ENCODE peak calls at places on chromosomes 1 and 21, in seven cellular contexts. One of them, this sample, is unnamed.

GRCh38 chr21:17438642-17439041 is 74.2 kb upstream of the CXADR start:
- DNase-seq in Right ventricle myocardium inferior: no peak
- DNase-seq in adipocyte: no peak
- DNase-seq in OCI-M1: no peak
- DNase-seq in Calu3: no peak
- DNase-seq in effector memory CD4-positive, alpha-beta T cell: no peak
- DNase-seq in iris pigment epithelial cell: no peak
- DNase-seq in this sample: no peak

GRCh38 chr1:17679856-17680255 is 75.3 kb upstream of the ACTL8 start:
- DNase-seq in Right ventricle myocardium inferior: no peak
- DNase-seq in adipocyte: no peak
- DNase-seq in OCI-M1: no peak
- DNase-seq in Calu3: no peak
- DNase-seq in effector memory CD4-positive, alpha-beta T cell: no peak
- DNase-seq in iris pigment epithelial cell: no peak
- DNase-seq in this sample: no peak

GRCh38 chr1:32981003-32981909 is 16.6 kb upstream of the RNF19B start:
- DNase-seq in Right ventricle myocardium inferior: peak
- DNase-seq in adipocyte: peak
- DNase-seq in OCI-M1: peak
- DNase-seq in Calu3: peak
- DNase-seq in effector memory CD4-positive, alpha-beta T cell: peak
- DNase-seq in iris pigment epithelial cell: peak
- DNase-seq in this sample: no peak

GRCh38 chr1:20724364-20725188 is 6.8 kb upstream of the KIF17 start:
- DNase-seq in Right ventricle myocardium inferior: no peak
- DNase-seq in adipocyte: no peak
- DNase-seq in OCI-M1: no peak
- DNase-seq in Calu3: no peak
- DNase-seq in effector memory CD4-positive, alpha-beta T cell: no peak
- DNase-seq in iris pigment epithelial cell: no peak
- DNase-seq in this sample: no peak

GRCh38 chr1:25780318-25781129 is 19.5 kb upstream of the SELENON start:
- DNase-seq in Right ventricle myocardium inferior: no peak
- DNase-seq in adipocyte: peak
- DNase-seq in OCI-M1: no peak
- DNase-seq in Calu3: no peak
- DNase-seq in effector memory CD4-positive, alpha-beta T cell: no peak
- DNase-seq in iris pigment epithelial cell: peak
- DNase-seq in this sample: no peak

GRCh38 chr1:14706656-14707055 is 108.2 kb downstream of the KAZN start:
- DNase-seq in Right ventricle myocardium inferior: no peak
- DNase-seq in adipocyte: no peak
- DNase-seq in OCI-M1: no peak
- DNase-seq in Calu3: no peak
- DNase-seq in effector memory CD4-positive, alpha-beta T cell: no peak
- DNase-seq in iris pigment epithelial cell: no peak
- DNase-seq in this sample: no peak

GRCh38 chr21:29104239-29104708 is 26.2 kb upstream of the MAP3K7CL start:
- DNase-seq in Right ventricle myocardium inferior: no peak
- DNase-seq in adipocyte: peak
- DNase-seq in OCI-M1: no peak
- DNase-seq in Calu3: no peak
- DNase-seq in effector memory CD4-positive, alpha-beta T cell: no peak
- DNase-seq in iris pigment epithelial cell: peak
- DNase-seq in this sample: no peak

GRCh38 chr1:185663332-185663731 is 70.9 kb upstream of the HMCN1 start:
- DNase-seq in Right ventricle myocardium inferior: no peak
- DNase-seq in adipocyte: no peak
- DNase-seq in OCI-M1: no peak
- DNase-seq in Calu3: no peak
- DNase-seq in effector memory CD4-positive, alpha-beta T cell: no peak
- DNase-seq in iris pigment epithelial cell: peak
- DNase-seq in this sample: no peak

GRCh38 chr21:45363921-45364463 is 41.0 kb upstream of the COL18A1 start:
- DNase-seq in Right ventricle myocardium inferior: peak
- DNase-seq in adipocyte: peak
- DNase-seq in OCI-M1: peak
- DNase-seq in Calu3: peak
- DNase-seq in effector memory CD4-positive, alpha-beta T cell: no peak
- DNase-seq in iris pigment epithelial cell: peak
- DNase-seq in this sample: peak

GRCh38 chr1:207964195-207964966 is 53.5 kb upstream of the CD34 start:
- DNase-seq in Right ventricle myocardium inferior: no peak
- DNase-seq in adipocyte: peak
- DNase-seq in OCI-M1: no peak
- DNase-seq in Calu3: no peak
- DNase-seq in effector memory CD4-positive, alpha-beta T cell: no peak
- DNase-seq in iris pigment epithelial cell: peak
- DNase-seq in this sample: peak

GRCh38 chr1:175148068-175148467 is 44.5 kb downstream of the KIAA0040 start:
- DNase-seq in Right ventricle myocardium inferior: no peak
- DNase-seq in adipocyte: no peak
- DNase-seq in OCI-M1: no peak
- DNase-seq in Calu3: no peak
- DNase-seq in effector memory CD4-positive, alpha-beta T cell: no peak
- DNase-seq in iris pigment epithelial cell: no peak
- DNase-seq in this sample: no peak

GRCh38 chr1:234610061-234610581 is at the start of gene IRF2BP2:
- DNase-seq in Right ventricle myocardium inferior: peak
- DNase-seq in adipocyte: peak
- DNase-seq in OCI-M1: peak
- DNase-seq in Calu3: peak
- DNase-seq in effector memory CD4-positive, alpha-beta T cell: peak
- DNase-seq in iris pigment epithelial cell: peak
- DNase-seq in this sample: no peak

GRCh38 chr1:35016406-35016805 is 15.3 kb downstream of the ZMYM6 start:
- DNase-seq in Right ventricle myocardium inferior: no peak
- DNase-seq in adipocyte: no peak
- DNase-seq in OCI-M1: no peak
- DNase-seq in Calu3: no peak
- DNase-seq in effector memory CD4-positive, alpha-beta T cell: no peak
- DNase-seq in iris pigment epithelial cell: no peak
- DNase-seq in this sample: no peak

GRCh38 chr1:232667781-232668101 is 37.8 kb upstream of the SIPA1L2 start:
- DNase-seq in Right ventricle myocardium inferior: no peak
- DNase-seq in adipocyte: no peak
- DNase-seq in OCI-M1: no peak
- DNase-seq in Calu3: no peak
- DNase-seq in effector memory CD4-positive, alpha-beta T cell: no peak
- DNase-seq in iris pigment epithelial cell: no peak
- DNase-seq in this sample: no peak

GRCh38 chr21:41950941-41951408 is 2.8 kb downstream of the C2CD2 start:
- DNase-seq in Right ventricle myocardium inferior: no peak
- DNase-seq in adipocyte: no peak
- DNase-seq in OCI-M1: no peak
- DNase-seq in Calu3: no peak
- DNase-seq in effector memory CD4-positive, alpha-beta T cell: no peak
- DNase-seq in iris pigment epithelial cell: no peak
- DNase-seq in this sample: no peak

GRCh38 chr21:38170283-38170682 is 86.5 kb upstream of the KCNJ15 start:
- DNase-seq in Right ventricle myocardium inferior: no peak
- DNase-seq in adipocyte: no peak
- DNase-seq in OCI-M1: peak
- DNase-seq in Calu3: peak
- DNase-seq in effector memory CD4-positive, alpha-beta T cell: no peak
- DNase-seq in iris pigment epithelial cell: no peak
- DNase-seq in this sample: no peak

GRCh38 chr1:82565146-82565545 is 764.4 kb downstream of the ADGRL2 start:
- DNase-seq in Right ventricle myocardium inferior: no peak
- DNase-seq in adipocyte: peak
- DNase-seq in OCI-M1: no peak
- DNase-seq in Calu3: peak
- DNase-seq in effector memory CD4-positive, alpha-beta T cell: no peak
- DNase-seq in iris pigment epithelial cell: peak
- DNase-seq in this sample: no peak

GRCh38 chr1:29569971-29570634 is 333.8 kb downstream of the PTPRU start:
- DNase-seq in Right ventricle myocardium inferior: no peak
- DNase-seq in adipocyte: peak
- DNase-seq in OCI-M1: no peak
- DNase-seq in Calu3: peak
- DNase-seq in effector memory CD4-positive, alpha-beta T cell: no peak
- DNase-seq in iris pigment epithelial cell: peak
- DNase-seq in this sample: no peak

GRCh38 chr1:161008857-161009554 is 11.9 kb downstream of the F11R start:
- DNase-seq in Right ventricle myocardium inferior: no peak
- DNase-seq in adipocyte: peak
- DNase-seq in OCI-M1: no peak
- DNase-seq in Calu3: no peak
- DNase-seq in effector memory CD4-positive, alpha-beta T cell: no peak
- DNase-seq in iris pigment epithelial cell: peak
- DNase-seq in this sample: no peak

GRCh38 chr1:160407819-160408801 is 7.7 kb downstream of the VANGL2 start:
- DNase-seq in Right ventricle myocardium inferior: no peak
- DNase-seq in adipocyte: no peak
- DNase-seq in OCI-M1: no peak
- DNase-seq in Calu3: peak
- DNase-seq in effector memory CD4-positive, alpha-beta T cell: no peak
- DNase-seq in iris pigment epithelial cell: no peak
- DNase-seq in this sample: no peak

GRCh38 chr1:9375912-9376311 is 83.2 kb downstream of the SPSB1 start:
- DNase-seq in Right ventricle myocardium inferior: no peak
- DNase-seq in adipocyte: no peak
- DNase-seq in OCI-M1: no peak
- DNase-seq in Calu3: no peak
- DNase-seq in effector memory CD4-positive, alpha-beta T cell: no peak
- DNase-seq in iris pigment epithelial cell: no peak
- DNase-seq in this sample: no peak

GRCh38 chr1:153774780-153775431 is at the start of gene SLC27A3:
- DNase-seq in Right ventricle myocardium inferior: peak
- DNase-seq in adipocyte: peak
- DNase-seq in OCI-M1: no peak
- DNase-seq in Calu3: peak
- DNase-seq in effector memory CD4-positive, alpha-beta T cell: no peak
- DNase-seq in iris pigment epithelial cell: no peak
- DNase-seq in this sample: no peak

GRCh38 chr21:42746593-42747266 is 93.3 kb downstream of the PDE9A start:
- DNase-seq in Right ventricle myocardium inferior: peak
- DNase-seq in adipocyte: no peak
- DNase-seq in OCI-M1: peak
- DNase-seq in Calu3: no peak
- DNase-seq in effector memory CD4-positive, alpha-beta T cell: peak
- DNase-seq in iris pigment epithelial cell: no peak
- DNase-seq in this sample: no peak

GRCh38 chr21:45241357-45241756 is 46.3 kb downstream of the POFUT2 start:
- DNase-seq in Right ventricle myocardium inferior: no peak
- DNase-seq in adipocyte: no peak
- DNase-seq in OCI-M1: no peak
- DNase-seq in Calu3: no peak
- DNase-seq in effector memory CD4-positive, alpha-beta T cell: no peak
- DNase-seq in iris pigment epithelial cell: no peak
- DNase-seq in this sample: no peak

GRCh38 chr1:26582836-26583460 is 53.4 kb downstream of the RPS6KA1 start:
- DNase-seq in Right ventricle myocardium inferior: peak
- DNase-seq in adipocyte: peak
- DNase-seq in OCI-M1: no peak
- DNase-seq in Calu3: no peak
- DNase-seq in effector memory CD4-positive, alpha-beta T cell: no peak
- DNase-seq in iris pigment epithelial cell: peak
- DNase-seq in this sample: no peak

GRCh38 chr1:178134061-178134460 is 40.2 kb downstream of the RASAL2 start:
- DNase-seq in Right ventricle myocardium inferior: no peak
- DNase-seq in adipocyte: peak
- DNase-seq in OCI-M1: peak
- DNase-seq in Calu3: no peak
- DNase-seq in effector memory CD4-positive, alpha-beta T cell: no peak
- DNase-seq in iris pigment epithelial cell: peak
- DNase-seq in this sample: no peak

GRCh38 chr1:116878804-116879477 is 30.8 kb upstream of the PTGFRN start:
- DNase-seq in Right ventricle myocardium inferior: peak
- DNase-seq in adipocyte: peak
- DNase-seq in OCI-M1: no peak
- DNase-seq in Calu3: no peak
- DNase-seq in effector memory CD4-positive, alpha-beta T cell: no peak
- DNase-seq in iris pigment epithelial cell: peak
- DNase-seq in this sample: no peak

GRCh38 chr1:177368255-177368654 is 197.5 kb downstream of the BRINP2 start:
- DNase-seq in Right ventricle myocardium inferior: no peak
- DNase-seq in adipocyte: no peak
- DNase-seq in OCI-M1: no peak
- DNase-seq in Calu3: no peak
- DNase-seq in effector memory CD4-positive, alpha-beta T cell: no peak
- DNase-seq in iris pigment epithelial cell: peak
- DNase-seq in this sample: no peak

GRCh38 chr1:91500756-91501526 is at the start of gene CDC7:
- DNase-seq in Right ventricle myocardium inferior: peak
- DNase-seq in adipocyte: peak
- DNase-seq in OCI-M1: peak
- DNase-seq in Calu3: peak
- DNase-seq in effector memory CD4-positive, alpha-beta T cell: peak
- DNase-seq in iris pigment epithelial cell: peak
- DNase-seq in this sample: no peak

GRCh38 chr1:222284466-222284865 is 263.4 kb downstream of the HHIPL2 start:
- DNase-seq in Right ventricle myocardium inferior: no peak
- DNase-seq in adipocyte: no peak
- DNase-seq in OCI-M1: no peak
- DNase-seq in Calu3: no peak
- DNase-seq in effector memory CD4-positive, alpha-beta T cell: no peak
- DNase-seq in iris pigment epithelial cell: no peak
- DNase-seq in this sample: no peak

GRCh38 chr1:57422271-57423134 is 1.4 kb downstream of the DAB1 start:
- DNase-seq in Right ventricle myocardium inferior: no peak
- DNase-seq in adipocyte: peak
- DNase-seq in OCI-M1: no peak
- DNase-seq in Calu3: no peak
- DNase-seq in effector memory CD4-positive, alpha-beta T cell: no peak
- DNase-seq in iris pigment epithelial cell: peak
- DNase-seq in this sample: no peak

GRCh38 chr1:176696109-176696508 is 233.1 kb downstream of the PAPPA2 start:
- DNase-seq in Right ventricle myocardium inferior: no peak
- DNase-seq in adipocyte: no peak
- DNase-seq in OCI-M1: peak
- DNase-seq in Calu3: peak
- DNase-seq in effector memory CD4-positive, alpha-beta T cell: no peak
- DNase-seq in iris pigment epithelial cell: peak
- DNase-seq in this sample: no peak

GRCh38 chr1:223844521-223844961 is 1.2 kb downstream of the TP53BP2 start:
- DNase-seq in Right ventricle myocardium inferior: no peak
- DNase-seq in adipocyte: peak
- DNase-seq in OCI-M1: no peak
- DNase-seq in Calu3: no peak
- DNase-seq in effector memory CD4-positive, alpha-beta T cell: peak
- DNase-seq in iris pigment epithelial cell: peak
- DNase-seq in this sample: no peak